ENCODE peak calls at places on chromosomes 13 and 19, in ten cellular contexts. One of them, this sample, is unnamed.

GRCh38 chr19:21848706-21849105 is 12.7 kb upstream of the ZNF43 start:
- DNase-seq in colonic mucosa: no peak
- DNase-seq in HepG2: no peak
- DNase-seq in cardiac fibroblast: no peak
- DNase-seq in effector memory CD4-positive, alpha-beta T cell: no peak
- DNase-seq in stomach: no peak
- DNase-seq in NB4: no peak
- DNase-seq in skeletal muscle cell: no peak
- DNase-seq in cardiac muscle cell: no peak
- DNase-seq in spleen: no peak
- DNase-seq in this sample: peak

GRCh38 chr19:30498707-30499106 is 126.5 kb downstream of the ZNF536 start:
- DNase-seq in colonic mucosa: no peak
- DNase-seq in HepG2: no peak
- DNase-seq in cardiac fibroblast: no peak
- DNase-seq in effector memory CD4-positive, alpha-beta T cell: no peak
- DNase-seq in stomach: no peak
- DNase-seq in NB4: no peak
- DNase-seq in skeletal muscle cell: no peak
- DNase-seq in cardiac muscle cell: peak
- DNase-seq in spleen: no peak
- DNase-seq in this sample: no peak

GRCh38 chr19:1168877-1169791 is 4.9 kb downstream of the SBNO2 start:
- DNase-seq in colonic mucosa: no peak
- DNase-seq in HepG2: peak
- DNase-seq in cardiac fibroblast: peak
- DNase-seq in effector memory CD4-positive, alpha-beta T cell: no peak
- DNase-seq in stomach: peak
- DNase-seq in NB4: no peak
- DNase-seq in skeletal muscle cell: no peak
- DNase-seq in cardiac muscle cell: no peak
- DNase-seq in spleen: peak
- DNase-seq in this sample: peak

GRCh38 chr19:50972795-50973376 is 3.5 kb upstream of the KLK6 start:
- DNase-seq in colonic mucosa: no peak
- DNase-seq in HepG2: no peak
- DNase-seq in cardiac fibroblast: no peak
- DNase-seq in effector memory CD4-positive, alpha-beta T cell: no peak
- DNase-seq in stomach: no peak
- DNase-seq in NB4: no peak
- DNase-seq in skeletal muscle cell: no peak
- DNase-seq in cardiac muscle cell: no peak
- DNase-seq in spleen: no peak
- DNase-seq in this sample: peak

GRCh38 chr19:40418040-40418439 is 4.9 kb upstream of the PRX start:
- DNase-seq in colonic mucosa: no peak
- DNase-seq in HepG2: no peak
- DNase-seq in cardiac fibroblast: no peak
- DNase-seq in effector memory CD4-positive, alpha-beta T cell: no peak
- DNase-seq in stomach: no peak
- DNase-seq in NB4: no peak
- DNase-seq in skeletal muscle cell: no peak
- DNase-seq in cardiac muscle cell: no peak
- DNase-seq in spleen: no peak
- DNase-seq in this sample: no peak

GRCh38 chr13:28485551-28485950 is 9.4 kb downstream of the FLT1 start:
- DNase-seq in colonic mucosa: no peak
- DNase-seq in HepG2: no peak
- DNase-seq in cardiac fibroblast: no peak
- DNase-seq in effector memory CD4-positive, alpha-beta T cell: no peak
- DNase-seq in stomach: no peak
- DNase-seq in NB4: peak
- DNase-seq in skeletal muscle cell: no peak
- DNase-seq in cardiac muscle cell: no peak
- DNase-seq in spleen: no peak
- DNase-seq in this sample: no peak

GRCh38 chr13:73998631-73999030 is 135.6 kb downstream of the KLF12 start:
- DNase-seq in colonic mucosa: no peak
- DNase-seq in HepG2: no peak
- DNase-seq in cardiac fibroblast: no peak
- DNase-seq in effector memory CD4-positive, alpha-beta T cell: no peak
- DNase-seq in stomach: no peak
- DNase-seq in NB4: no peak
- DNase-seq in skeletal muscle cell: no peak
- DNase-seq in cardiac muscle cell: no peak
- DNase-seq in spleen: no peak
- DNase-seq in this sample: no peak

GRCh38 chr19:14370169-14370998 is 10.9 kb upstream of the ADGRE5 start:
- DNase-seq in colonic mucosa: no peak
- DNase-seq in HepG2: no peak
- DNase-seq in cardiac fibroblast: no peak
- DNase-seq in effector memory CD4-positive, alpha-beta T cell: no peak
- DNase-seq in stomach: no peak
- DNase-seq in NB4: peak
- DNase-seq in skeletal muscle cell: no peak
- DNase-seq in cardiac muscle cell: no peak
- DNase-seq in spleen: peak
- DNase-seq in this sample: no peak

GRCh38 chr13:61138857-61139256 is 276.8 kb downstream of the PCDH20 start:
- DNase-seq in colonic mucosa: no peak
- DNase-seq in HepG2: no peak
- DNase-seq in cardiac fibroblast: no peak
- DNase-seq in effector memory CD4-positive, alpha-beta T cell: no peak
- DNase-seq in stomach: no peak
- DNase-seq in NB4: no peak
- DNase-seq in skeletal muscle cell: no peak
- DNase-seq in cardiac muscle cell: no peak
- DNase-seq in spleen: no peak
- DNase-seq in this sample: no peak

GRCh38 chr19:51136333-51136732 is 5.8 kb upstream of the SIGLEC7 start:
- DNase-seq in colonic mucosa: no peak
- DNase-seq in HepG2: no peak
- DNase-seq in cardiac fibroblast: no peak
- DNase-seq in effector memory CD4-positive, alpha-beta T cell: no peak
- DNase-seq in stomach: no peak
- DNase-seq in NB4: no peak
- DNase-seq in skeletal muscle cell: no peak
- DNase-seq in cardiac muscle cell: no peak
- DNase-seq in spleen: no peak
- DNase-seq in this sample: no peak

GRCh38 chr13:71524245-71525002 is 342.6 kb downstream of the DACH1 start:
- DNase-seq in colonic mucosa: no peak
- DNase-seq in HepG2: no peak
- DNase-seq in cardiac fibroblast: peak
- DNase-seq in effector memory CD4-positive, alpha-beta T cell: no peak
- DNase-seq in stomach: no peak
- DNase-seq in NB4: no peak
- DNase-seq in skeletal muscle cell: no peak
- DNase-seq in cardiac muscle cell: no peak
- DNase-seq in spleen: no peak
- DNase-seq in this sample: no peak

GRCh38 chr13:114068723-114069322 is 63.6 kb downstream of the RASA3 start:
- DNase-seq in colonic mucosa: no peak
- DNase-seq in HepG2: no peak
- DNase-seq in cardiac fibroblast: peak
- DNase-seq in effector memory CD4-positive, alpha-beta T cell: no peak
- DNase-seq in stomach: no peak
- DNase-seq in NB4: peak
- DNase-seq in skeletal muscle cell: peak
- DNase-seq in cardiac muscle cell: peak
- DNase-seq in spleen: peak
- DNase-seq in this sample: no peak

GRCh38 chr13:46113596-46113995 is 8.8 kb upstream of the CPB2 start:
- DNase-seq in colonic mucosa: no peak
- DNase-seq in HepG2: no peak
- DNase-seq in cardiac fibroblast: peak
- DNase-seq in effector memory CD4-positive, alpha-beta T cell: no peak
- DNase-seq in stomach: no peak
- DNase-seq in NB4: peak
- DNase-seq in skeletal muscle cell: no peak
- DNase-seq in cardiac muscle cell: no peak
- DNase-seq in spleen: no peak
- DNase-seq in this sample: peak

GRCh38 chr19:49932731-49933131 is 3.4 kb upstream of the NUP62 start:
- DNase-seq in colonic mucosa: no peak
- DNase-seq in HepG2: no peak
- DNase-seq in cardiac fibroblast: no peak
- DNase-seq in effector memory CD4-positive, alpha-beta T cell: peak
- DNase-seq in stomach: no peak
- DNase-seq in NB4: no peak
- DNase-seq in skeletal muscle cell: no peak
- DNase-seq in cardiac muscle cell: no peak
- DNase-seq in spleen: peak
- DNase-seq in this sample: no peak

GRCh38 chr13:73323615-73324014 is 264.8 kb downstream of the KLF5 start:
- DNase-seq in colonic mucosa: no peak
- DNase-seq in HepG2: no peak
- DNase-seq in cardiac fibroblast: no peak
- DNase-seq in effector memory CD4-positive, alpha-beta T cell: no peak
- DNase-seq in stomach: no peak
- DNase-seq in NB4: no peak
- DNase-seq in skeletal muscle cell: no peak
- DNase-seq in cardiac muscle cell: no peak
- DNase-seq in spleen: no peak
- DNase-seq in this sample: no peak

GRCh38 chr13:96967248-96967745 is 27.0 kb downstream of the OXGR1 start:
- DNase-seq in colonic mucosa: no peak
- DNase-seq in HepG2: peak
- DNase-seq in cardiac fibroblast: peak
- DNase-seq in effector memory CD4-positive, alpha-beta T cell: no peak
- DNase-seq in stomach: no peak
- DNase-seq in NB4: no peak
- DNase-seq in skeletal muscle cell: no peak
- DNase-seq in cardiac muscle cell: no peak
- DNase-seq in spleen: no peak
- DNase-seq in this sample: peak

GRCh38 chr13:41506312-41506711 is 49.0 kb downstream of the RGCC start:
- DNase-seq in colonic mucosa: no peak
- DNase-seq in HepG2: no peak
- DNase-seq in cardiac fibroblast: no peak
- DNase-seq in effector memory CD4-positive, alpha-beta T cell: no peak
- DNase-seq in stomach: no peak
- DNase-seq in NB4: no peak
- DNase-seq in skeletal muscle cell: no peak
- DNase-seq in cardiac muscle cell: no peak
- DNase-seq in spleen: no peak
- DNase-seq in this sample: no peak

GRCh38 chr19:4028334-4029246 is 21.1 kb downstream of the PIAS4 start:
- DNase-seq in colonic mucosa: no peak
- DNase-seq in HepG2: no peak
- DNase-seq in cardiac fibroblast: no peak
- DNase-seq in effector memory CD4-positive, alpha-beta T cell: no peak
- DNase-seq in stomach: no peak
- DNase-seq in NB4: no peak
- DNase-seq in skeletal muscle cell: no peak
- DNase-seq in cardiac muscle cell: no peak
- DNase-seq in spleen: no peak
- DNase-seq in this sample: no peak

GRCh38 chr19:3054972-3055740 is 7.1 kb downstream of the TLE5 start:
- DNase-seq in colonic mucosa: no peak
- DNase-seq in HepG2: no peak
- DNase-seq in cardiac fibroblast: peak
- DNase-seq in effector memory CD4-positive, alpha-beta T cell: no peak
- DNase-seq in stomach: no peak
- DNase-seq in NB4: no peak
- DNase-seq in skeletal muscle cell: no peak
- DNase-seq in cardiac muscle cell: no peak
- DNase-seq in spleen: no peak
- DNase-seq in this sample: peak

GRCh38 chr13:110562696-110563462 is 1.4 kb upstream of the RAB20 start:
- DNase-seq in colonic mucosa: no peak
- DNase-seq in HepG2: peak
- DNase-seq in cardiac fibroblast: no peak
- DNase-seq in effector memory CD4-positive, alpha-beta T cell: no peak
- DNase-seq in stomach: no peak
- DNase-seq in NB4: no peak
- DNase-seq in skeletal muscle cell: no peak
- DNase-seq in cardiac muscle cell: no peak
- DNase-seq in spleen: no peak
- DNase-seq in this sample: no peak
- H3K4me3 ChIP-seq in colonic mucosa: peak
- H3K4me3 ChIP-seq in HepG2: peak
- H3K4me3 ChIP-seq in cardiac fibroblast: peak
- H3K4me3 ChIP-seq in effector memory CD4-positive, alpha-beta T cell: peak
- H3K4me3 ChIP-seq in stomach: peak
- H3K4me3 ChIP-seq in NB4: peak
- H3K4me3 ChIP-seq in skeletal muscle cell: peak
- H3K4me3 ChIP-seq in cardiac muscle cell: peak
- H3K4me3 ChIP-seq in spleen: peak
- H3K4me3 ChIP-seq in this sample: peak

DNA sequence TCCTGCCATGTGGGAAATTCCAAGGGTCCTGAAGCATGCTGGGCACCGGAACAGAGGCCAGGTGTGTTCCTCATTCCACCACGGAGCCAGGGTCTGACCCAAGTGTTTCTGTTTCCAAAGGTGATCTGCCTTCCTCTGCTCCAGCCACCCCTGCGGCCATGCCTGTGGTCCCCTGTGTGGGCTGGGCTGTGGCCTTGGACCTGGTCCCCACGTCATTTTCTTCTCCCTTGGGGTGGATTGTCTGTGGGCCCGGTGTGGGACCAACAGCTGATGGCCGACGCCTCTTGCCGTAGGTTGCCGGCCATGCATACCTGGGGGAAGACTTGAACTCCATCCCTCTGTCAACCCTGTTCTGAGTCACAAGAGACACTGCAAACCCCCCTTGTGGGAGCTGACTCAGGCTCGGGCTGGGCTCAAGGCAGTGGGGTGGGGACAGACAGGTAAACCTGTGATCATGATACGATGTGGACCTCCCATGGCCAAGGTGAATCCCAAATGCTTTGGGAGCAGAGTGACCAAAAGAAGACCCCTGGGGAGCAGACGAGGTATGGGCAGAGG is 35.0 kb downstream of the ATP11A start:
- DNase-seq in colonic mucosa: no peak
- DNase-seq in HepG2: no peak
- DNase-seq in cardiac fibroblast: no peak
- DNase-seq in effector memory CD4-positive, alpha-beta T cell: no peak
- DNase-seq in stomach: no peak
- DNase-seq in NB4: no peak
- DNase-seq in skeletal muscle cell: no peak
- DNase-seq in cardiac muscle cell: no peak
- DNase-seq in spleen: peak
- DNase-seq in this sample: peak
- H3K4me3 ChIP-seq in colonic mucosa: no peak
- H3K4me3 ChIP-seq in HepG2: no peak
- H3K4me3 ChIP-seq in cardiac fibroblast: no peak
- H3K4me3 ChIP-seq in effector memory CD4-positive, alpha-beta T cell: no peak
- H3K4me3 ChIP-seq in stomach: no peak
- H3K4me3 ChIP-seq in NB4: no peak
- H3K4me3 ChIP-seq in skeletal muscle cell: no peak
- H3K4me3 ChIP-seq in cardiac muscle cell: no peak
- H3K4me3 ChIP-seq in spleen: no peak
- H3K4me3 ChIP-seq in this sample: peak

GRCh38 chr13:35530147-35530546 is 53.7 kb upstream of the MAB21L1 start:
- DNase-seq in colonic mucosa: no peak
- DNase-seq in HepG2: no peak
- DNase-seq in cardiac fibroblast: no peak
- DNase-seq in effector memory CD4-positive, alpha-beta T cell: no peak
- DNase-seq in stomach: no peak
- DNase-seq in NB4: no peak
- DNase-seq in skeletal muscle cell: no peak
- DNase-seq in cardiac muscle cell: no peak
- DNase-seq in spleen: no peak
- DNase-seq in this sample: no peak
- H3K4me3 ChIP-seq in colonic mucosa: no peak
- H3K4me3 ChIP-seq in HepG2: no peak
- H3K4me3 ChIP-seq in cardiac fibroblast: no peak
- H3K4me3 ChIP-seq in effector memory CD4-positive, alpha-beta T cell: no peak
- H3K4me3 ChIP-seq in stomach: no peak
- H3K4me3 ChIP-seq in NB4: no peak
- H3K4me3 ChIP-seq in skeletal muscle cell: no peak
- H3K4me3 ChIP-seq in cardiac muscle cell: no peak
- H3K4me3 ChIP-seq in spleen: no peak
- H3K4me3 ChIP-seq in this sample: no peak

GRCh38 chr19:13100871-13101589 is 1.6 kb downstream of the LYL1 start:
- DNase-seq in colonic mucosa: no peak
- DNase-seq in HepG2: no peak
- DNase-seq in cardiac fibroblast: no peak
- DNase-seq in effector memory CD4-positive, alpha-beta T cell: no peak
- DNase-seq in stomach: no peak
- DNase-seq in NB4: peak
- DNase-seq in skeletal muscle cell: no peak
- DNase-seq in cardiac muscle cell: no peak
- DNase-seq in spleen: peak
- DNase-seq in this sample: peak
- H3K4me3 ChIP-seq in colonic mucosa: peak
- H3K4me3 ChIP-seq in HepG2: no peak
- H3K4me3 ChIP-seq in cardiac fibroblast: no peak
- H3K4me3 ChIP-seq in effector memory CD4-positive, alpha-beta T cell: peak
- H3K4me3 ChIP-seq in stomach: peak
- H3K4me3 ChIP-seq in NB4: peak
- H3K4me3 ChIP-seq in skeletal muscle cell: no peak
- H3K4me3 ChIP-seq in cardiac muscle cell: no peak
- H3K4me3 ChIP-seq in spleen: peak
- H3K4me3 ChIP-seq in this sample: no peak

This sample was measured in PC-3.